ENCODE peak calls at places on chromosomes 16 and 17, in seven cellular contexts. One of them, this sample, is unnamed.

GRCh38 chr16:440627-441026 is 15.2 kb downstream of the RAB11FIP3 start:
- DNase-seq in cardiac fibroblast: no peak
- DNase-seq in GM10248: no peak
- DNase-seq in endothelial cell: no peak
- DNase-seq in CD8-positive, alpha-beta T cell: no peak
- DNase-seq in gastrocnemius medialis: peak; percentile 81
- DNase-seq in HL-60: no peak
- DNase-seq in this sample: no peak

GRCh38 chr17:62668091-62668804 is 40.8 kb downstream of the MRC2 start:
- DNase-seq in cardiac fibroblast: peak; percentile 45
- DNase-seq in GM10248: no peak
- DNase-seq in endothelial cell: no peak
- DNase-seq in CD8-positive, alpha-beta T cell: no peak
- DNase-seq in gastrocnemius medialis: no peak
- DNase-seq in HL-60: no peak
- DNase-seq in this sample: no peak

GRCh38 chr17:4511199-4511932 is 12.7 kb downstream of the SPNS2 start:
- DNase-seq in cardiac fibroblast: no peak
- DNase-seq in GM10248: no peak
- DNase-seq in endothelial cell: no peak
- DNase-seq in CD8-positive, alpha-beta T cell: no peak
- DNase-seq in gastrocnemius medialis: no peak
- DNase-seq in HL-60: no peak
- DNase-seq in this sample: no peak

GRCh38 chr17:80546267-80546666 is 1.6 kb downstream of the RPTOR start:
- DNase-seq in cardiac fibroblast: no peak
- DNase-seq in GM10248: no peak
- DNase-seq in endothelial cell: no peak
- DNase-seq in CD8-positive, alpha-beta T cell: no peak
- DNase-seq in gastrocnemius medialis: no peak
- DNase-seq in HL-60: peak; percentile 32
- DNase-seq in this sample: no peak

GRCh38 chr17:10117581-10118001 is 80.8 kb downstream of the GAS7 start:
- DNase-seq in cardiac fibroblast: no peak
- DNase-seq in GM10248: peak; percentile 59
- DNase-seq in endothelial cell: no peak
- DNase-seq in CD8-positive, alpha-beta T cell: no peak
- DNase-seq in gastrocnemius medialis: no peak
- DNase-seq in HL-60: peak; percentile 58
- DNase-seq in this sample: no peak

GRCh38 chr16:49575352-49576172 is 202.0 kb downstream of the C16orf78 start:
- DNase-seq in cardiac fibroblast: no peak
- DNase-seq in GM10248: peak; percentile 84
- DNase-seq in endothelial cell: no peak
- DNase-seq in CD8-positive, alpha-beta T cell: no peak
- DNase-seq in gastrocnemius medialis: peak; percentile 40
- DNase-seq in HL-60: no peak
- DNase-seq in this sample: no peak

GRCh38 chr16:4512473-4512872 is 26.1 kb downstream of the CDIP1 start:
- DNase-seq in cardiac fibroblast: no peak
- DNase-seq in GM10248: no peak
- DNase-seq in endothelial cell: no peak
- DNase-seq in CD8-positive, alpha-beta T cell: no peak
- DNase-seq in gastrocnemius medialis: no peak
- DNase-seq in HL-60: no peak
- DNase-seq in this sample: no peak

GRCh38 chr16:29815032-29815721 is 775 bp upstream of the PAGR1 start:
- DNase-seq in cardiac fibroblast: no peak
- DNase-seq in GM10248: no peak
- DNase-seq in endothelial cell: peak; percentile 40
- DNase-seq in CD8-positive, alpha-beta T cell: no peak
- DNase-seq in gastrocnemius medialis: peak; percentile 32
- DNase-seq in HL-60: no peak
- DNase-seq in this sample: no peak

GRCh38 chr17:30344283-30345088 is 10.6 kb upstream of the TMIGD1 start:
- DNase-seq in cardiac fibroblast: peak; percentile 83
- DNase-seq in GM10248: no peak
- DNase-seq in endothelial cell: peak; percentile 27
- DNase-seq in CD8-positive, alpha-beta T cell: no peak
- DNase-seq in gastrocnemius medialis: peak; percentile 14
- DNase-seq in HL-60: peak; percentile 100
- DNase-seq in this sample: peak; percentile 19

GRCh38 chr16:81632392-81633146 is 146.5 kb upstream of the PLCG2 start:
- DNase-seq in cardiac fibroblast: peak; percentile 52
- DNase-seq in GM10248: no peak
- DNase-seq in endothelial cell: no peak
- DNase-seq in CD8-positive, alpha-beta T cell: peak; percentile 71
- DNase-seq in gastrocnemius medialis: no peak
- DNase-seq in HL-60: peak; percentile 66
- DNase-seq in this sample: no peak

GRCh38 chr17:50905460-50905803 is 39.3 kb upstream of the TOB1 start:
- DNase-seq in cardiac fibroblast: no peak
- DNase-seq in GM10248: no peak
- DNase-seq in endothelial cell: no peak
- DNase-seq in CD8-positive, alpha-beta T cell: no peak
- DNase-seq in gastrocnemius medialis: peak; percentile 52
- DNase-seq in HL-60: no peak
- DNase-seq in this sample: peak; percentile 43

GRCh38 chr16:51538707-51539604 is 387.9 kb upstream of the SALL1 start:
- DNase-seq in cardiac fibroblast: peak; percentile 89
- DNase-seq in GM10248: no peak
- DNase-seq in endothelial cell: peak; percentile 13
- DNase-seq in CD8-positive, alpha-beta T cell: no peak
- DNase-seq in gastrocnemius medialis: no peak
- DNase-seq in HL-60: no peak
- DNase-seq in this sample: no peak

GRCh38 chr17:70604854-70605253 is 435.5 kb downstream of the KCNJ2 start:
- DNase-seq in cardiac fibroblast: no peak
- DNase-seq in GM10248: no peak
- DNase-seq in endothelial cell: no peak
- DNase-seq in CD8-positive, alpha-beta T cell: no peak
- DNase-seq in gastrocnemius medialis: no peak
- DNase-seq in HL-60: no peak
- DNase-seq in this sample: no peak

GRCh38 chr17:70390059-70390458 is 220.7 kb downstream of the KCNJ2 start:
- DNase-seq in cardiac fibroblast: no peak
- DNase-seq in GM10248: no peak
- DNase-seq in endothelial cell: no peak
- DNase-seq in CD8-positive, alpha-beta T cell: no peak
- DNase-seq in gastrocnemius medialis: no peak
- DNase-seq in HL-60: no peak
- DNase-seq in this sample: no peak

GRCh38 chr17:71085238-71086033 is 916.1 kb downstream of the KCNJ2 start:
- DNase-seq in cardiac fibroblast: peak; percentile 25
- DNase-seq in GM10248: no peak
- DNase-seq in endothelial cell: peak; percentile 70
- DNase-seq in CD8-positive, alpha-beta T cell: no peak
- DNase-seq in gastrocnemius medialis: no peak
- DNase-seq in HL-60: no peak
- DNase-seq in this sample: peak; percentile 24

GRCh38 chr17:82287013-82287848 is 13.7 kb upstream of the CSNK1D start:
- DNase-seq in cardiac fibroblast: no peak
- DNase-seq in GM10248: no peak
- DNase-seq in endothelial cell: no peak
- DNase-seq in CD8-positive, alpha-beta T cell: no peak
- DNase-seq in gastrocnemius medialis: no peak
- DNase-seq in HL-60: no peak
- DNase-seq in this sample: no peak

GRCh38 chr16:29757950-29758466 is 12.2 kb upstream of the C16orf54 start:
- DNase-seq in cardiac fibroblast: peak; percentile 51
- DNase-seq in GM10248: no peak
- DNase-seq in endothelial cell: no peak
- DNase-seq in CD8-positive, alpha-beta T cell: no peak
- DNase-seq in gastrocnemius medialis: no peak
- DNase-seq in HL-60: no peak
- DNase-seq in this sample: no peak

GRCh38 chr17:82120148-82120547 is 22.1 kb upstream of the FASN start:
- DNase-seq in cardiac fibroblast: peak; percentile 32
- DNase-seq in GM10248: no peak
- DNase-seq in endothelial cell: no peak
- DNase-seq in CD8-positive, alpha-beta T cell: no peak
- DNase-seq in gastrocnemius medialis: no peak
- DNase-seq in HL-60: no peak
- DNase-seq in this sample: no peak

GRCh38 chr16:67413978-67414891 is 2.0 kb downstream of the ZDHHC1 start:
- DNase-seq in cardiac fibroblast: no peak
- DNase-seq in GM10248: no peak
- DNase-seq in endothelial cell: no peak
- DNase-seq in CD8-positive, alpha-beta T cell: no peak
- DNase-seq in gastrocnemius medialis: no peak
- DNase-seq in HL-60: no peak
- DNase-seq in this sample: no peak

GRCh38 chr17:50346313-50347086 is 574 bp downstream of the XYLT2 start:
- DNase-seq in cardiac fibroblast: no peak
- DNase-seq in GM10248: peak; percentile 68
- DNase-seq in endothelial cell: peak; percentile 40
- DNase-seq in CD8-positive, alpha-beta T cell: no peak
- DNase-seq in gastrocnemius medialis: peak; percentile 33
- DNase-seq in HL-60: peak; percentile 56
- DNase-seq in this sample: peak; percentile 50

GRCh38 chr17:50046667-50047066 is 9.2 kb upstream of the ITGA3 start:
- DNase-seq in cardiac fibroblast: no peak
- DNase-seq in GM10248: no peak
- DNase-seq in endothelial cell: no peak
- DNase-seq in CD8-positive, alpha-beta T cell: no peak
- DNase-seq in gastrocnemius medialis: no peak
- DNase-seq in HL-60: no peak
- DNase-seq in this sample: no peak

GRCh38 chr17:76056882-76057281 is 15.4 kb downstream of the SRP68 start:
- DNase-seq in cardiac fibroblast: no peak
- DNase-seq in GM10248: no peak
- DNase-seq in endothelial cell: no peak
- DNase-seq in CD8-positive, alpha-beta T cell: no peak
- DNase-seq in gastrocnemius medialis: no peak
- DNase-seq in HL-60: no peak
- DNase-seq in this sample: no peak
- TF ChIP-seq CTCF in cardiac fibroblast: no peak
- TF ChIP-seq CTCF in GM10248: no peak
- TF ChIP-seq CTCF in endothelial cell: no peak
- TF ChIP-seq CTCF in CD8-positive, alpha-beta T cell: peak; percentile 11
- TF ChIP-seq CTCF in gastrocnemius medialis: no peak
- TF ChIP-seq CTCF in HL-60: no peak
- TF ChIP-seq CTCF in this sample: no peak

DNA sequence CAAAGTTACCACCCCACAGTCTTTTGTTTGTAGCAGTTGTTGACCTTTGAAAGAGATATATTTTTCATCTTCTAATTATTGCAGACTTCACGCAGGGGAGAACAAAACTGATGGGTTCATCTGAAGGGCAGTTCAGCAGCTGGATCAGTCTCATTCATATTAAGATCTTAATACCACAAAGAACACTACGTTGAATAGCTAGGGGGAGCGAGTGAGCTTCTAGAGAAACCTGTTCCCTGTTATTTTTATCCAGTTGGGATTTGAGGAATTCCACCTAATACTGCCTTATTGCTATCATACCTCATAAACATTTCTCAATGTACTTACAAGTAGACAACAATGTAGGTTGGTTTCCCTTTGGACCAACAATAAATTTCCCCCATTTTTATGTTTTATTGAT is 306.1 kb upstream of the KIF2B start:
- DNase-seq in cardiac fibroblast: peak; percentile 12
- DNase-seq in GM10248: no peak
- DNase-seq in endothelial cell: no peak
- DNase-seq in CD8-positive, alpha-beta T cell: no peak
- DNase-seq in gastrocnemius medialis: no peak
- DNase-seq in HL-60: no peak
- DNase-seq in this sample: no peak
- TF ChIP-seq CTCF in cardiac fibroblast: no peak
- TF ChIP-seq CTCF in GM10248: no peak
- TF ChIP-seq CTCF in endothelial cell: no peak
- TF ChIP-seq CTCF in CD8-positive, alpha-beta T cell: no peak
- TF ChIP-seq CTCF in gastrocnemius medialis: no peak
- TF ChIP-seq CTCF in HL-60: no peak
- TF ChIP-seq CTCF in this sample: peak; percentile 34

GRCh38 chr17:75271955-75272847 is 1.2 kb upstream of the MIF4GD start:
- DNase-seq in cardiac fibroblast: peak; percentile 43
- DNase-seq in GM10248: no peak
- DNase-seq in endothelial cell: no peak
- DNase-seq in CD8-positive, alpha-beta T cell: no peak
- DNase-seq in gastrocnemius medialis: peak; percentile 34
- DNase-seq in HL-60: no peak
- DNase-seq in this sample: no peak

GRCh38 chr17:75270218-75270965 is 639 bp downstream of the MIF4GD start:
- DNase-seq in cardiac fibroblast: peak; percentile 77
- DNase-seq in GM10248: peak; percentile 81
- DNase-seq in endothelial cell: peak; percentile 62
- DNase-seq in CD8-positive, alpha-beta T cell: peak; percentile 16
- DNase-seq in gastrocnemius medialis: peak; percentile 93
- DNase-seq in HL-60: peak; percentile 73
- DNase-seq in this sample: peak; percentile 46

GRCh38 chr17:75272848-75273184 is 1.8 kb upstream of the MIF4GD start:
- DNase-seq in cardiac fibroblast: no peak
- DNase-seq in GM10248: no peak
- DNase-seq in endothelial cell: no peak
- DNase-seq in CD8-positive, alpha-beta T cell: no peak
- DNase-seq in gastrocnemius medialis: no peak
- DNase-seq in HL-60: no peak
- DNase-seq in this sample: no peak

GRCh38 chr17:75270966-75271232 is at the start of gene MIF4GD:
- DNase-seq in cardiac fibroblast: no peak
- DNase-seq in GM10248: no peak
- DNase-seq in endothelial cell: no peak
- DNase-seq in CD8-positive, alpha-beta T cell: no peak
- DNase-seq in gastrocnemius medialis: no peak
- DNase-seq in HL-60: no peak
- DNase-seq in this sample: no peak

GRCh38 chr17:75271233-75271954 is 363 bp upstream of the MIF4GD start:
- DNase-seq in cardiac fibroblast: peak; percentile 60
- DNase-seq in GM10248: peak; percentile 96
- DNase-seq in endothelial cell: peak; percentile 75
- DNase-seq in CD8-positive, alpha-beta T cell: peak; percentile 88
- DNase-seq in gastrocnemius medialis: peak; percentile 72
- DNase-seq in HL-60: peak; percentile 73
- DNase-seq in this sample: peak; percentile 82
- TF ChIP-seq CTCF in cardiac fibroblast: no peak
- TF ChIP-seq CTCF in GM10248: peak; percentile 96
- TF ChIP-seq CTCF in endothelial cell: peak; percentile 76
- TF ChIP-seq CTCF in CD8-positive, alpha-beta T cell: peak; percentile 65
- TF ChIP-seq CTCF in gastrocnemius medialis: peak; percentile 99
- TF ChIP-seq CTCF in HL-60: peak; percentile 39
- TF ChIP-seq CTCF in this sample: peak; percentile 73

GRCh38 chr17:43040655-43041054 is 15.6 kb downstream of the RND2 start:
- DNase-seq in cardiac fibroblast: no peak
- DNase-seq in GM10248: no peak
- DNase-seq in endothelial cell: no peak
- DNase-seq in CD8-positive, alpha-beta T cell: no peak
- DNase-seq in gastrocnemius medialis: no peak
- DNase-seq in HL-60: no peak
- DNase-seq in this sample: no peak

GRCh38 chr17:43044024-43044423 is 19.0 kb downstream of the RND2 start:
- DNase-seq in cardiac fibroblast: no peak
- DNase-seq in GM10248: no peak
- DNase-seq in endothelial cell: no peak
- DNase-seq in CD8-positive, alpha-beta T cell: no peak
- DNase-seq in gastrocnemius medialis: no peak
- DNase-seq in HL-60: no peak
- DNase-seq in this sample: no peak

GRCh38 chr17:43039646-43040045 is 14.6 kb downstream of the RND2 start:
- DNase-seq in cardiac fibroblast: no peak
- DNase-seq in GM10248: no peak
- DNase-seq in endothelial cell: no peak
- DNase-seq in CD8-positive, alpha-beta T cell: no peak
- DNase-seq in gastrocnemius medialis: no peak
- DNase-seq in HL-60: no peak
- DNase-seq in this sample: no peak

GRCh38 chr17:43043306-43043705 is 18.3 kb downstream of the RND2 start:
- DNase-seq in cardiac fibroblast: no peak
- DNase-seq in GM10248: no peak
- DNase-seq in endothelial cell: no peak
- DNase-seq in CD8-positive, alpha-beta T cell: no peak
- DNase-seq in gastrocnemius medialis: no peak
- DNase-seq in HL-60: no peak
- DNase-seq in this sample: no peak

GRCh38 chr17:43042025-43042424 is 17.0 kb downstream of the RND2 start:
- DNase-seq in cardiac fibroblast: no peak
- DNase-seq in GM10248: no peak
- DNase-seq in endothelial cell: no peak
- DNase-seq in CD8-positive, alpha-beta T cell: no peak
- DNase-seq in gastrocnemius medialis: no peak
- DNase-seq in HL-60: no peak
- DNase-seq in this sample: no peak
- TF ChIP-seq CTCF in cardiac fibroblast: no peak
- TF ChIP-seq CTCF in GM10248: no peak
- TF ChIP-seq CTCF in endothelial cell: no peak
- TF ChIP-seq CTCF in CD8-positive, alpha-beta T cell: no peak
- TF ChIP-seq CTCF in gastrocnemius medialis: no peak
- TF ChIP-seq CTCF in HL-60: no peak
- TF ChIP-seq CTCF in this sample: no peak

This sample was measured in progenitor cell of endocrine pancreas.